ENCODE peak calls at places on chromosomes 6 and 20, in seven cellular contexts. X is GM03348; W is germinal center; G is anterior cingulate cortex; I is central memory CD4-positive, alpha-beta T cell; N is left ventricle myocardium inferior; R is effector memory CD4-positive, alpha-beta T cell. B is an unnamed sample.

GRCh38 chr6:147507162-147508072 is 1.1 kb upstream of the SAMD5 start:
- DNase-seq in N (peak), X (peak), R (no peak), I (no peak), W (no peak), G (no peak), B (no peak)

GRCh38 chr6:16759646-16760535 is 1.4 kb downstream of the ATXN1 start:
- DNase-seq in I (peak), W (peak), R (peak), G (no peak), X (peak), N (peak), B (peak)

GRCh38 chr6:4687989-4688947 is 87.9 kb upstream of the CDYL start:
- DNase-seq in I (no peak), G (no peak), N (no peak), X (peak), W (no peak), R (no peak), B (no peak)

GRCh38 chr6:139325686-139326085 is 33.9 kb upstream of the TXLNB start:
- DNase-seq in X (no peak), N (no peak), I (no peak), W (peak), G (no peak), R (no peak), B (no peak)

GRCh38 chr6:82980086-82980485 is 85.6 kb downstream of the UBE3D start:
- DNase-seq in G (no peak), W (no peak), I (no peak), X (no peak), N (no peak), R (no peak), B (no peak)

GRCh38 chr20:2300420-2300819 is 4.6 kb downstream of the TGM3 start:
- DNase-seq in G (no peak), N (no peak), X (no peak), I (no peak), W (no peak), R (no peak), B (no peak)

GRCh38 chr20:44997668-44998067 is 31.4 kb downstream of the STK4 start:
- DNase-seq in G (no peak), X (no peak), W (peak), N (no peak), R (no peak), I (no peak), B (no peak)

GRCh38 chr6:35445691-35446090 is 6.4 kb upstream of the FANCE start:
- DNase-seq in R (no peak), X (no peak), I (no peak), G (no peak), N (no peak), W (no peak), B (no peak)

GRCh38 chr6:127058027-127058426 is 60.4 kb upstream of the RSPO3 start:
- DNase-seq in X (no peak), N (no peak), G (no peak), R (no peak), W (no peak), I (no peak), B (no peak)

GRCh38 chr6:132907915-132908314 is 93.5 kb downstream of the RPS12 start:
- DNase-seq in G (no peak), W (no peak), R (no peak), N (no peak), I (no peak), X (peak), B (no peak)

GRCh38 chr20:63402860-63403220 is 41.7 kb upstream of the CHRNA4 start:
- DNase-seq in R (no peak), W (no peak), I (no peak), X (no peak), G (no peak), N (no peak), B (no peak)

GRCh38 chr6:134850906-134851305 is 99.0 kb downstream of the ALDH8A1 start:
- DNase-seq in G (no peak), N (no peak), I (no peak), X (no peak), W (no peak), R (no peak), B (no peak)

GRCh38 chr20:20505554-20505953 is 137.7 kb downstream of the INSM1 start:
- DNase-seq in N (no peak), G (no peak), R (no peak), W (no peak), I (no peak), X (no peak), B (peak)

GRCh38 chr6:5111626-5112025 is 26.5 kb downstream of the PPP1R3G start:
- DNase-seq in R (no peak), W (no peak), N (no peak), I (no peak), X (no peak), G (no peak), B (no peak)

GRCh38 chr6:128347123-128347522 is 173.3 kb downstream of the PTPRK start:
- DNase-seq in N (no peak), R (no peak), W (no peak), G (no peak), I (no peak), X (no peak), B (no peak)

GRCh38 chr6:112156694-112157093 is 69.3 kb downstream of the FAM229B start:
- DNase-seq in X (no peak), I (no peak), G (no peak), R (no peak), N (no peak), W (no peak), B (no peak)